ENCODE peak calls at places on chromosome 16, in five cellular contexts. G is esophagus muscularis mucosa; V is naive thymus-derived CD4-positive, alpha-beta T cell; S is heart left ventricle; W is testis. B is an unnamed sample.
A peak's percentile ranks its signal among the peaks of the same experiment; 100 is the strongest.

GRCh38 chr16:27355610-27356009 is 41.8 kb downstream of the IL4R start:
- DNase-seq in G (no peak), V (peak; percentile 34), S (peak; percentile 48), W (peak; percentile 77), B (peak; percentile 37)

GRCh38 chr16:71360378-71360777 is 1.9 kb downstream of the CALB2 start:
- DNase-seq in G (no peak), V (no peak), S (no peak), W (peak; percentile 42), B (no peak)

GRCh38 chr16:17526956-17527355 is 56.2 kb upstream of the XYLT1 start:
- DNase-seq in G (no peak), V (no peak), S (no peak), W (no peak), B (no peak)

GRCh38 chr16:73060948-73061495 is 13.1 kb upstream of the ZFHX3 start:
- DNase-seq in G (no peak), V (no peak), S (no peak), W (no peak), B (no peak)

GRCh38 chr16:4747906-4748681 is 13.8 kb downstream of the DNAAF8 start:
- DNase-seq in G (no peak), V (no peak), S (no peak), W (no peak), B (no peak)

GRCh38 chr16:72932050-72932449 is 115.9 kb downstream of the ZFHX3 start:
- DNase-seq in G (no peak), V (no peak), S (no peak), W (no peak), B (no peak)

GRCh38 chr16:81429045-81429521 is 15.5 kb upstream of the CMIP start:
- DNase-seq in G (no peak), V (no peak), S (no peak), W (no peak), B (no peak)

GRCh38 chr16:51392651-51393187 is 241.6 kb upstream of the SALL1 start:
- DNase-seq in G (no peak), V (no peak), S (no peak), W (no peak), B (no peak)

GRCh38 chr16:86806838-86807351 is 228.5 kb downstream of the FOXL1 start:
- DNase-seq in G (no peak), V (no peak), S (no peak), W (no peak), B (no peak)

GRCh38 chr16:22977294-22977697 is 163.3 kb downstream of the HS3ST2 start:
- DNase-seq in G (peak; percentile 14), V (no peak), S (no peak), W (no peak), B (no peak)

GRCh38 chr16:14132696-14133048 is 61.6 kb downstream of the MRTFB start:
- DNase-seq in G (no peak), V (no peak), S (no peak), W (no peak), B (no peak)

GRCh38 chr16:14193316-14193871 is 122.3 kb downstream of the MRTFB start:
- DNase-seq in G (no peak), V (peak; percentile 40), S (no peak), W (no peak), B (no peak)

GRCh38 chr16:19304670-19305240 is 19.2 kb downstream of the CLEC19A start:
- DNase-seq in G (no peak), V (no peak), S (no peak), W (no peak), B (no peak)

GRCh38 chr16:60648260-60648659 is 1388.0 kb downstream of the CDH8 start:
- DNase-seq in G (no peak), V (no peak), S (no peak), W (no peak), B (no peak)

GRCh38 chr16:11503566-11503965 is 83.2 kb downstream of the LITAF start:
- DNase-seq in G (no peak), V (no peak), S (no peak), W (no peak), B (no peak)

GRCh38 chr16:77592021-77592420 is 130.3 kb upstream of the NUDT7 start:
- DNase-seq in G (no peak), V (no peak), S (no peak), W (no peak), B (no peak)

GRCh38 chr16:29849505-29849904 is 13.5 kb downstream of the CDIPT start:
- DNase-seq in G (no peak), V (no peak), S (no peak), W (peak; percentile 53), B (no peak)

GRCh38 chr16:9099131-9099625 is 7.7 kb downstream of the HAPSTR1 start:
- DNase-seq in G (no peak), V (no peak), S (no peak), W (no peak), B (no peak)

GRCh38 chr16:63592852-63593251 is 1529.0 kb downstream of the CDH11 start:
- DNase-seq in G (no peak), V (no peak), S (no peak), W (no peak), B (no peak)

GRCh38 chr16:85395207-85395912 is 217.8 kb upstream of the GSE1 start:
- DNase-seq in G (no peak), V (no peak), S (peak; percentile 88), W (peak; percentile 86), B (no peak)

GRCh38 chr16:27431773-27432599 is 30.0 kb downstream of the IL21R start:
- DNase-seq in G (peak; percentile 53), V (no peak), S (no peak), W (no peak), B (peak; percentile 22)

GRCh38 chr16:73048292-73049050 is 543 bp upstream of the ZFHX3 start:
- DNase-seq in G (no peak), V (no peak), S (peak; percentile 79), W (peak; percentile 32), B (no peak)

GRCh38 chr16:71258371-71258770 is 27.8 kb upstream of the HYDIN start:
- DNase-seq in G (no peak), V (no peak), S (no peak), W (peak; percentile 17), B (no peak)

GRCh38 chr16:68760671-68761275 is 23.7 kb downstream of the CDH1 start:
- DNase-seq in G (no peak), V (no peak), S (no peak), W (no peak), B (no peak)

GRCh38 chr16:10297341-10298006 is 88.4 kb upstream of the ATF7IP2 start:
- DNase-seq in G (no peak), V (no peak), S (no peak), W (no peak), B (no peak)

GRCh38 chr16:10827691-10828341 is 9.2 kb upstream of the TVP23A start:
- DNase-seq in G (peak; percentile 95), V (no peak), S (peak; percentile 91), W (peak; percentile 85), B (no peak)

GRCh38 chr16:87461466-87461975 is 31.3 kb downstream of the ZCCHC14 start:
- DNase-seq in G (peak; percentile 93), V (no peak), S (peak; percentile 72), W (peak; percentile 84), B (no peak)

GRCh38 chr16:19123535-19124178 is 9.9 kb downstream of the ITPRIPL2 start:
- DNase-seq in G (no peak), V (no peak), S (no peak), W (no peak), B (no peak)

GRCh38 chr16:68909099-68909733 is 65.9 kb downstream of the TANGO6 start:
- DNase-seq in G (no peak), V (no peak), S (no peak), W (peak; percentile 61), B (no peak)

GRCh38 chr16:56625943-56626654 is 518 bp downstream of the MT1E start:
- DNase-seq in G (no peak), V (no peak), S (peak; percentile 90), W (peak; percentile 74), B (no peak)

GRCh38 chr16:2156849-2157224 is 1.3 kb downstream of the TRAF7 start:
- DNase-seq in G (no peak), V (no peak), S (no peak), W (no peak), B (no peak)
- H3K4me1 ChIP-seq in G (peaks cover 90% of the 10 kb centered on the region), V (peaks cover 44% of the 10 kb centered on the region), S (peaks cover 33% of the 10 kb centered on the region), W (peaks cover 58% of the 10 kb centered on the region), B (peaks cover 52% of the 10 kb centered on the region)

GRCh38 chr16:1510941-1511351 is 17.8 kb downstream of the TELO2 start:
- DNase-seq in G (no peak), V (no peak), S (no peak), W (no peak), B (no peak)

GRCh38 chr16:1506494-1507213 is 13.5 kb downstream of the TELO2 start:
- DNase-seq in G (no peak), V (no peak), S (no peak), W (no peak), B (no peak)

GRCh38 chr16:1510272-1510671 is 17.1 kb downstream of the TELO2 start:
- DNase-seq in G (no peak), V (no peak), S (no peak), W (no peak), B (no peak)

GRCh38 chr16:1509307-1510221 is 16.4 kb downstream of the TELO2 start:
- DNase-seq in G (no peak), V (no peak), S (peak; percentile 88), W (no peak), B (no peak)

GRCh38 chr16:1508494-1509167 is 15.5 kb downstream of the TELO2 start:
- DNase-seq in G (no peak), V (no peak), S (no peak), W (no peak), B (no peak)
- H3K27ac ChIP-seq in G (no peak overlapping the region), V (no peak overlapping the region), S (peak overlapping the region; percentile 95), W (no peak overlapping the region), B (no peak overlapping the region)

GRCh38 chr16:75065808-75066149 is 50.8 kb downstream of the LDHD start:
- DNase-seq in G (no peak), V (no peak), S (no peak), W (no peak), B (no peak)

GRCh38 chr16:75068632-75069031 is 47.9 kb downstream of the LDHD start:
- DNase-seq in G (no peak), V (no peak), S (no peak), W (no peak), B (no peak)

GRCh38 chr16:75068075-75068474 is 48.5 kb downstream of the LDHD start:
- DNase-seq in G (no peak), V (no peak), S (no peak), W (no peak), B (no peak)

GRCh38 chr16:75065149-75065807 is 51.3 kb downstream of the LDHD start:
- DNase-seq in G (no peak), V (peak; percentile 28), S (no peak), W (peak; percentile 83), B (peak; percentile 52)

DNA sequence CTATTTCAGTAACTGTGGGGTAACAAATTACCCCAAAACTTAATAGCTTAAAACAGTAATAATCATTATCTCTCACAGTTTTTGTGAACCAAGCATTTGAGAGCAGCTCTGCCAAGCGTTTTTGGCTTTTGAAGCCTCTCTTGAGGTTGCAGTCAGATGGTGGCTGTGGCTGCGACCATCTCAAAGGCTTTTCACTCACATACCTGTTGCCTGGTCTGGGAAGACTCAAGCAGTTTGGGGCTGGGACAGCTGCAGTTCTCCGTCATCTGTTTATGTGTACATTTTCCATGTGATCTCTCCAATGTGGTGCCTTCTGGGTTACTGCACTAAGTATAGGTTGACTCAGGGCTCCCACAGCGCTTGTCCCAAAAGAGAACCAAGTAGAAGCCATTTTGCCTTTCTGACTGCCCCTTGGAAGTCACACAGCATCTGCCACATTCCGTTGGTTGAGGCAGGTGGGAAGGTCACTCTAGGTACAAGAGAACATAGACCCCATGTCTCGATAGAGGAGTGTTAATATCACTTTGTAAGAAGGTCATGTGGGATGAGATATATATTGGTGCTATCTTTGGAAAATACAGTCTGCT is 49.6 kb downstream of the LDHD start:
- DNase-seq in G (no peak), V (no peak), S (no peak), W (no peak), B (no peak)
- H3K4me1 ChIP-seq in G (peaks cover 50% of the 10 kb centered on the region), V (peaks cover 20% of the 10 kb centered on the region), S (peaks cover 26% of the 10 kb centered on the region), W (peaks cover 36% of the 10 kb centered on the region), B (peaks cover 26% of the 10 kb centered on the region)

GRCh38 chr16:67656344-67657016 is 3.6 kb downstream of the ACD start:
- DNase-seq in G (no peak), V (no peak), S (no peak), W (no peak), B (no peak)
- H3K27ac ChIP-seq in G (no peak overlapping the region), V (no peak overlapping the region), S (no peak overlapping the region), W (no peak overlapping the region), B (no peak overlapping the region)